ENCODE peak calls at places on chromosomes 16 and 17, in six cellular contexts. P is GM10248, L is foreskin fibroblast, U is Karpas-422, N is erythroblast, T is iPS-NIHi11. I is an unnamed sample.

GRCh38 chr16:47008174-47008573 is 34.7 kb upstream of the DNAJA2 start:
- DNase-seq in P (no peak), L (no peak), U (no peak), N (no peak), T (no peak), I (no peak)

GRCh38 chr17:77923776-77924513 is 34.6 kb upstream of the TNRC6C start:
- DNase-seq in P (no peak), L (no peak), U (no peak), N (no peak), T (no peak), I (no peak)

GRCh38 chr17:57608369-57609124 is 136.6 kb downstream of the CCDC182 start:
- DNase-seq in P (no peak), L (no peak), U (no peak), N (no peak), T (no peak), I (no peak)

GRCh38 chr17:13030459-13031305 is 12.9 kb upstream of the ELAC2 start:
- DNase-seq in P (peak; percentile 42), L (peak; percentile 41), U (peak; percentile 83), N (peak; percentile 75), T (peak; percentile 59), I (peak; percentile 49)

GRCh38 chr17:41910701-41911391 is 7.9 kb downstream of the ACLY start:
- DNase-seq in P (no peak), L (peak; percentile 78), U (no peak), N (no peak), T (no peak), I (peak; percentile 91)

GRCh38 chr17:64133546-64134215 is 3.7 kb upstream of the ERN1 start:
- DNase-seq in P (peak; percentile 65), L (no peak), U (peak; percentile 91), N (peak; percentile 83), T (peak; percentile 56), I (peak; percentile 74)

GRCh38 chr16:15857779-15858560 is 1.1 kb upstream of the MYH11 start:
- DNase-seq in P (peak; percentile 27), L (no peak), U (no peak), N (no peak), T (peak; percentile 84), I (peak; percentile 56)

GRCh38 chr16:87437911-87438610 is 45.9 kb downstream of the MAP1LC3B start:
- DNase-seq in P (no peak), L (no peak), U (no peak), N (no peak), T (no peak), I (peak; percentile 41)

GRCh38 chr17:20979792-20980083 is 63.1 kb downstream of the USP22 start:
- DNase-seq in P (no peak), L (no peak), U (no peak), N (no peak), T (no peak), I (no peak)

GRCh38 chr17:75983501-75984181 is 4.6 kb downstream of the TEN1 start:
- DNase-seq in P (no peak), L (no peak), U (peak; percentile 78), N (peak; percentile 79), T (peak; percentile 56), I (no peak)

GRCh38 chr17:42361781-42362186 is 26.5 kb downstream of the STAT3 start:
- DNase-seq in P (no peak), L (no peak), U (no peak), N (no peak), T (no peak), I (no peak)

GRCh38 chr17:80795737-80796136 is 195.9 kb upstream of the CHMP6 start:
- DNase-seq in P (no peak), L (no peak), U (no peak), N (no peak), T (no peak), I (no peak)

GRCh38 chr17:36592316-36592710 is 634 bp downstream of the DHRS11 start:
- DNase-seq in P (no peak), L (no peak), U (peak; percentile 63), N (peak; percentile 49), T (peak; percentile 70), I (peak; percentile 72)

GRCh38 chr16:85090166-85090565 is 22.1 kb downstream of the CIBAR2 start:
- DNase-seq in P (no peak), L (no peak), U (no peak), N (no peak), T (no peak), I (no peak)

GRCh38 chr17:20010886-20011402 is 1.8 kb downstream of the SPECC1 start:
- DNase-seq in P (no peak), L (no peak), U (no peak), N (peak; percentile 71), T (no peak), I (no peak)

GRCh38 chr17:1047886-1048470 is 51.0 kb downstream of the TIMM22 start:
- DNase-seq in P (no peak), L (no peak), U (no peak), N (no peak), T (no peak), I (no peak)

GRCh38 chr17:20226814-20227482 is 217.8 kb downstream of the SPECC1 start:
- DNase-seq in P (peak; percentile 68), L (peak; percentile 50), U (peak; percentile 86), N (peak; percentile 91), T (peak; percentile 85), I (peak; percentile 85)

GRCh38 chr17:58328195-58329034 is at the start of gene TSPOAP1:
- DNase-seq in P (peak; percentile 75), L (no peak), U (peak; percentile 98), N (peak; percentile 70), T (peak; percentile 72), I (no peak)

GRCh38 chr17:59347975-59348391 is 16.5 kb downstream of the YPEL2 start:
- DNase-seq in P (no peak), L (no peak), U (no peak), N (no peak), T (no peak), I (no peak)

GRCh38 chr16:87153326-87153725 is 163.9 kb downstream of the C16orf95 start:
- DNase-seq in P (no peak), L (no peak), U (no peak), N (no peak), T (no peak), I (no peak)

GRCh38 chr16:56354746-56355145 is 70.6 kb downstream of the AMFR start:
- DNase-seq in P (no peak), L (no peak), U (no peak), N (no peak), T (no peak), I (no peak)

I was measured in D341Med.